ENCODE peak calls at places on chromosomes 6 and 20, in six cellular contexts. D, Y, E, M, U and O are unnamed samples.

GRCh38 chr6:144379356-144379755 is 94.2 kb downstream of the UTRN start:
- DNase-seq in M (no peak), U (no peak), E (no peak), Y (no peak), D (no peak), O (no peak)

GRCh38 chr6:106396426-106397220 is 36.1 kb downstream of the CRYBG1 start:
- DNase-seq in D (no peak), M (no peak), Y (no peak), U (no peak), E (no peak), O (no peak)

GRCh38 chr6:118660218-118660569 is 8.8 kb upstream of the CEP85L start:
- DNase-seq in D (peak), U (no peak), Y (no peak), E (no peak), M (no peak), O (no peak)

GRCh38 chr6:39223535-39223934 is 5.7 kb downstream of the KCNK5 start:
- DNase-seq in Y (no peak), M (no peak), U (no peak), E (no peak), D (no peak), O (no peak)

GRCh38 chr20:461254-462198 is 807 bp downstream of the TBC1D20 start:
- DNase-seq in M (peak), Y (peak), U (no peak), E (no peak), D (no peak), O (no peak)

GRCh38 chr6:18978330-18979128 is 591.4 kb downstream of the RNF144B start:
- DNase-seq in E (peak), M (no peak), D (no peak), Y (no peak), U (no peak), O (no peak)

GRCh38 chr6:24183584-24183983 is 57.6 kb downstream of the NRSN1 start:
- DNase-seq in M (no peak), E (no peak), U (no peak), Y (no peak), D (no peak), O (no peak)

GRCh38 chr6:63839485-63839884 is 203.9 kb downstream of the PHF3 start:
- DNase-seq in D (no peak), U (no peak), Y (no peak), M (no peak), E (no peak), O (no peak)

GRCh38 chr6:21679761-21680265 is 86.3 kb downstream of the SOX4 start:
- DNase-seq in Y (no peak), D (no peak), M (no peak), U (no peak), E (no peak), O (no peak)

GRCh38 chr6:25675172-25675571 is 23.2 kb downstream of the SCGN start:
- DNase-seq in M (no peak), D (no peak), E (no peak), U (no peak), Y (no peak), O (no peak)

GRCh38 chr6:27902335-27903314 is 9.6 kb downstream of the OR2B2 start:
- DNase-seq in D (peak), U (peak), E (peak), Y (peak), M (peak), O (peak)

GRCh38 chr6:158005626-158006180 is 24.0 kb downstream of the SYNJ2 start:
- DNase-seq in D (no peak), U (no peak), E (no peak), Y (no peak), M (no peak), O (no peak)

GRCh38 chr6:168042426-168043192 is 36.4 kb downstream of the FRMD1 start:
- DNase-seq in D (no peak), Y (no peak), E (no peak), M (no peak), U (no peak), O (no peak)

GRCh38 chr6:111846511-111847409 is 26.5 kb downstream of the FYN start:
- DNase-seq in E (no peak), U (no peak), M (no peak), Y (no peak), D (no peak), O (no peak)

GRCh38 chr20:24753136-24753535 is 195.9 kb upstream of the CST7 start:
- DNase-seq in M (no peak), D (no peak), Y (no peak), E (no peak), U (no peak), O (no peak)

GRCh38 chr6:4806308-4807190 is 30.3 kb downstream of the CDYL start:
- DNase-seq in U (no peak), D (no peak), M (no peak), E (no peak), Y (no peak), O (no peak)

GRCh38 chr20:20303742-20304141 is 64.2 kb upstream of the INSM1 start:
- DNase-seq in M (no peak), U (no peak), Y (no peak), D (no peak), E (no peak), O (no peak)

GRCh38 chr6:142510217-142510616 is 208.4 kb downstream of the ADGRG6 start:
- DNase-seq in M (no peak), E (no peak), D (no peak), Y (no peak), U (no peak), O (no peak)

GRCh38 chr6:169207482-169207881 is 46.2 kb downstream of the THBS2 start:
- DNase-seq in E (no peak), U (no peak), M (no peak), D (no peak), Y (no peak), O (no peak)

GRCh38 chr6:122258843-122259242 is 140.6 kb upstream of the HSF2 start:
- DNase-seq in D (no peak), M (no peak), U (no peak), E (no peak), Y (no peak), O (no peak)
- TF ChIP-seq POLR2AphosphoS5 in D (no peak), M (no peak), U (no peak), E (no peak), Y (no peak), O (no peak)

GRCh38 chr6:126631343-126631742 is 291.4 kb downstream of the CENPW start:
- DNase-seq in E (no peak), Y (no peak), D (no peak), M (no peak), U (no peak), O (no peak)
- TF ChIP-seq TAF1 in E (no peak), Y (no peak), D (no peak), M (no peak), U (no peak), O (no peak)

DNA sequence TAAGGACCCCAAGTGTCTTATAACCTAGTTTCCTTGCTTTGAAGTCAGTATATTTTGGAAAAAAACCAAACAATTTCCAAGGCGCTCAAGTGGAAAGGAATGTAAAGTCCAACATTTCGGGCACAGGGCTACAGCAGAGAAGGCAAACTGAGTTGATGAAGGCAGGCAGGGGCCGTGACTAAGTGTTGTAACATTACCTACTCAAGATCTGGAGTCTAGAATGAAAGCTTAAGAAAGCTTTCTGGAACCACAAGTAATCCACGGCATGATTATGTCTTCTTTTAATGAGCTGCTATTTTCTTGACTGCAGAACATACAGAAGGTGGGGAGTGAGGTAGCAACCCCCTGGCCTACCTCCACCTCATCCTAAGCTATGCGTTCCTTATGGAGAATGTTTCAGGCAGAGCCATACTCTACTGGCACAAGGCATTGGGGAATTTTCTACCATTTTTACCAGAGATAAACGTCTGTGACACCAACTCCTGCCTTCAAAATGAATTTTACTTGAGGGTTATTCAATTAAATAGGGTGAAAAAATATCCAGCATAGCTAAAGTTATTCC is 4.3 kb downstream of the PPP1R10 start:
- DNase-seq in E (no peak), Y (no peak), M (no peak), D (no peak), U (no peak), O (no peak)
- TF ChIP-seq POLR2A in E (no peak), Y (no peak), M (peak), D (peak), U (peak), O (no peak)

GRCh38 chr6:14804001-14804401 is 441.9 kb upstream of the JARID2 start:
- DNase-seq in Y (no peak), E (no peak), U (no peak), D (no peak), M (no peak), O (no peak)

GRCh38 chr6:14806101-14806500 is 439.8 kb upstream of the JARID2 start:
- DNase-seq in U (no peak), M (no peak), E (no peak), D (no peak), Y (no peak), O (no peak)

GRCh38 chr6:14807130-14807529 is 438.7 kb upstream of the JARID2 start:
- DNase-seq in U (no peak), Y (no peak), D (no peak), M (no peak), E (no peak), O (no peak)

GRCh38 chr6:14802761-14803160 is 443.1 kb upstream of the JARID2 start:
- DNase-seq in D (no peak), Y (no peak), M (no peak), E (no peak), U (no peak), O (no peak)

GRCh38 chr6:14804444-14805210 is 441.2 kb upstream of the JARID2 start:
- DNase-seq in Y (no peak), D (no peak), E (peak), U (no peak), M (no peak), O (no peak)
- TF ChIP-seq POLR2AphosphoS5 in Y (no peak), D (no peak), E (no peak), U (no peak), M (no peak), O (no peak)

GRCh38 chr6:80640176-80640575 is 533.7 kb downstream of the BCKDHB start:
- DNase-seq in M (no peak), Y (no peak), E (no peak), D (no peak), U (no peak), O (no peak)

GRCh38 chr6:80637312-80637711 is 530.8 kb downstream of the BCKDHB start:
- DNase-seq in U (no peak), Y (no peak), D (no peak), E (no peak), M (no peak), O (no peak)

GRCh38 chr6:80639243-80639642 is 532.8 kb downstream of the BCKDHB start:
- DNase-seq in U (no peak), Y (no peak), M (no peak), D (no peak), E (no peak), O (no peak)

GRCh38 chr6:80636689-80637088 is 530.2 kb downstream of the BCKDHB start:
- DNase-seq in E (no peak), D (no peak), Y (no peak), U (no peak), M (no peak), O (no peak)

DNA sequence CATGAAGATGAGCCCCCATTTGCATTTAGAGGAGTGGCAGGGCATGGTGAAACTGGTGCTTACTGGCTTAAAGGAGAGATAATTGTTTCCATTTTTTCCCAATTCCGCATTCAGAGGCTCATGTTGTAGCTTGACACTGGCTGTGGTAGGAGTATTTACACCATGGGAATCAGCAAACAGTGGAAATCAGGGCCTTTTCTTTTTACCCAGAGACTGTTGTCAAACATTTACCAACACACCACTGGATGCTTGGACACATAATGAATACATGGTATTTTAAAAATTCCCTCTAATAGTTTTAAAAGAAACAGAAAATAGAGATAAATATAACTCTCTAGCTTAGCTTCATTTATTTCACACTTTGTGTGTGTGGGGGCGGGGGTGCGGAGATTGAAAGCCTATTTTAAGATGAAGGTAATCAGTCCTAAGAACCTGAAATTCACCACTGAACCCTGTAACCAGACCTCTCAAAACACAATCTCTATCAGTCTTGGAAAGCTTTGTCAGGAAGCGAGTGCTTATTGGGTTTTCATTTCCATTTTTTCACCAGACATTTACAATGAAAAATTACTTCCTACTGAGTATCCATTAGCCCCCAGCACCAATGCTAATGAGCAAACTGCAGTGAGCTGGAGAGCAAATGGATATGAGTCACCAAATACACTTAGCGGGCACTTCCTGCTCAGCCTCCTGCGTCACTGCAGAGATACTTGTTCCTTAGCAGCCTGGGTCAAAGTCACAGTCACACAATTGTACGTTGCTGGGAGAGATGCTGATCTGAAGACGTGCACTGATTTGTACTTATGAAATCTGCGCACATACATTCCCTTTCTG is 532.0 kb downstream of the BCKDHB start:
- DNase-seq in U (peak), Y (no peak), D (no peak), E (peak), M (no peak), O (no peak)
- TF ChIP-seq TAF1 in U (no peak), Y (no peak), D (no peak), E (no peak), M (no peak), O (no peak)

GRCh38 chr6:31970604-31971271 is 1.2 kb downstream of the DXO start:
- DNase-seq in D (no peak), U (no peak), M (no peak), E (no peak), Y (no peak), O (no peak)
- TF ChIP-seq POLR2A in D (no peak), U (peak), M (no peak), E (peak), Y (no peak), O (no peak)

DNA sequence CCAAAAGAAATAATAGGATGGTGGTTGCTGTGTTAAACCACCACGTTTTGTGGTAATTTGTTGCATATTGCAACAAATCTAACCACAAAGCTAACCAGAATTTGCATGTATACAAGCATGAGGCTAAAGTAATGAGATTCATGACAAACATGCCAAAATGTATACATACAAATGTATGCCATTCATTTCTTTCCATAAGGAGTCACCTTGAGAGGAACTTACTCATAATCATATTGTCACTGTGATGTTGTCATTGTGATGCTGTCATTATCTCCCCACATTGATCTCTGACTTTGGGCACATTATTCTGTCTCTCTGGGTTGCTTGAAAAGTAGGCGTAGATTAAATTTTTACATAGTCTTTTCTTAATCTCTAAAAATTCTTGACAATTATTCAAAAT is 886.8 kb upstream of the FLRT3 start:
- DNase-seq in Y (no peak), U (no peak), D (no peak), E (no peak), M (no peak), O (no peak)
- TF ChIP-seq POLR2AphosphoS5 in Y (no peak), U (no peak), D (no peak), E (no peak), M (no peak), O (no peak)

GRCh38 chr6:159695984-159696383 is 2.9 kb upstream of the SOD2 start:
- DNase-seq in M (no peak), D (no peak), E (no peak), Y (no peak), U (no peak), O (no peak)

GRCh38 chr6:159700970-159701369 is 7.9 kb upstream of the SOD2 start:
- DNase-seq in E (no peak), D (no peak), M (no peak), U (no peak), Y (no peak), O (no peak)

DNA sequence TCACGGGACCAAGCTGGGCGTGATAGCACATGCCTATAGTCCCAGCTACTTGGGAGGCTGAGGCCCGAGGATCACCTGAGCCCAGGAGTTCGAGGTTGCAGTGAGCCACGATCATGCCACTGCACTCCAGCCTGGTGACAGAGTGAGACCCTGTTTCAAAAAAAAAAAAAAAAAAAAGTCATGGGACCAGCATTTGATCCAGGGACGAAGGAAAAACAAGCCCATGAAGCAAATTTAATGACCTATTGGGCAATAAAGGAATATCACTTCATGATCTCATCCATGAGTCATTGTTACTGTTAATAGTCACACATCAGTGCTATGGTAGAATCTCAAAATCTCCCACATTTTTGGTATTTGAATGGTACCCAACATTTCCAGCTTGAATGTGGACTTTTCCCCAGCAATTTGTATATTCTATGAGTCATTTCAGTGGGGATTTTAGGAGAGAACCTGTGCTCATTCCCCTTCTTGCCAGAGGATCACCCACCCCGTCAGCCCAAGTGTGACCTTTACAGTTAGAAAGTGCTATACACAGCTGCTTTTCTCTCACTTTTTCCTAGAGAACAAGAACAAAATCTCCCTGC is 8.5 kb upstream of the SOD2 start:
- DNase-seq in M (no peak), E (peak), U (no peak), Y (no peak), D (no peak), O (no peak)
- TF ChIP-seq TAF1 in M (no peak), E (no peak), U (no peak), Y (no peak), D (no peak), O (no peak)

DNA sequence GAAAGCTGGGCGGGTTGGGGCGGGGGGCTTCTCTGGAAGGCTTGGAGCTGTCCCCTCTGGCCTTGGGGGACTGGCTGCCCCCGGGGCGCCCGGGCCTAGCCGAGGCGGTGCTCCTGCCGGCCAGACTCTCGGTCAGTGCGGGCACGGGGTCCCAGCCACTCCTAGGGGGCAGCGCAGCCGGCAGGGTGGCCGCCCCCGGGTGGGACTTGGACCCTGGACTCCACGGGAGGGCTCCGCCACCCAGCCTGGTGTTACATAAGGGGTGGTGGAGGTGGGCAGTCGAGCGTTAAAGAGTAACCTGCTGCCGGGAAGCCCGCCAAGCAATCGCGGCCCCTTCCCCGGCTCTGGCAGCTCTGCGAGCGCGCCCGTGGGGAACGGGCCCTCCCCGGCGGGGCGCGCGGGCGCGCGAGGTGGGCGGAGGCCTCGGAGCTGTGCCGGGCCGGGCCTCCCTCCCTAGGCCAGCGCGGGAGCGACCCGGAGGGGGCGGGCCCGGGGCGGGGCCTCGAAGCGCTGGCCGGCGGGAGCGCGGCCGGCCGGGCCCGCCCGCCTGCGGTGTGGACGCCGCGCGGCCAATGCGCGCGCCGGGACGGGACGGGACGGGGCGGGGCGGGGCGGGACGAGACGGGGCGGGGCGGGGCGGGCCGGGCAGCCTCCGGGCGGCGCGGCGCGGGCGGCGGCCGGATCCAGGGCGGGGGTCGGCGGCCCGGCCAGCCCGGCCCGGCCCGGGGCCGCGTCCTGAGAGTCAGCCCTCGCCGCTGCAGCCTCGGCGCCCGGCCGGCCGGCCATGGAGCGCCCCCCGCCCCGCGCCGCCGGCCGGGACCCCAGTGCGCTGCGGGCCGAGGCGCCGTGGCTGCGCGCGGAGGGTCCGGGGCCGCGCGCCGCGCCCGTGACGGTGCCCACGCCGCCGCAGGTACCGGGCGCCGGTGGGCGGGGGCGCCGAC is at the start of gene SLC2A4RG:
- DNase-seq in E (peak), D (peak), Y (peak), U (no peak), M (peak), O (peak)
- TF ChIP-seq POLR2A in E (peak), D (peak), Y (no peak), U (no peak), M (no peak), O (no peak)

GRCh38 chr20:63335711-63336110 is 25.4 kb downstream of the CHRNA4 start:
- DNase-seq in U (no peak), Y (no peak), M (no peak), E (no peak), D (no peak), O (no peak)
- TF ChIP-seq POLR2AphosphoS5 in U (no peak), Y (no peak), M (no peak), E (no peak), D (no peak), O (no peak)